ENCODE peak calls at places on chromosome 6, in five cellular contexts. P, D, V, T and K are unnamed samples.

GRCh38 chr6:131733376-131734016 is 22.7 kb upstream of the CTAGE9 start:
- DNase-seq in D (peak; percentile 21), T (no peak), P (no peak), V (peak; percentile 46), K (peak; percentile 79)

GRCh38 chr6:32941412-32941784 is 570 bp upstream of the HLA-DMB start:
- DNase-seq in T (no peak), V (no peak), D (no peak), P (no peak), K (no peak)

GRCh38 chr6:52990342-52990741 is 4.7 kb downstream of the GSTA4 start:
- DNase-seq in D (no peak), V (no peak), P (no peak), T (peak; percentile 49), K (peak; percentile 22)

GRCh38 chr6:169172435-169172834 is 81.2 kb downstream of the THBS2 start:
- DNase-seq in D (peak; percentile 55), P (no peak), T (no peak), V (peak; percentile 89), K (peak; percentile 93)

GRCh38 chr6:43907789-43908472 is 137.9 kb downstream of the VEGFA start:
- DNase-seq in T (no peak), V (no peak), D (no peak), P (no peak), K (no peak)

GRCh38 chr6:168183613-168183970 is 104.6 kb upstream of the FRMD1 start:
- DNase-seq in V (no peak), T (no peak), P (no peak), D (no peak), K (no peak)

GRCh38 chr6:7241160-7241559 is 71.8 kb downstream of the SSR1 start:
- DNase-seq in D (no peak), T (no peak), V (no peak), P (no peak), K (no peak)

GRCh38 chr6:88492824-88493223 is 326.7 kb upstream of the CNR1 start:
- DNase-seq in D (no peak), P (no peak), T (no peak), V (peak; percentile 63), K (peak; percentile 77)

GRCh38 chr6:31214516-31214915 is 44.0 kb upstream of the POU5F1 start:
- DNase-seq in V (no peak), T (no peak), D (no peak), P (no peak), K (no peak)

GRCh38 chr6:158536084-158536890 is 23.6 kb upstream of the TMEM181 start:
- DNase-seq in V (peak; percentile 80), T (no peak), D (peak; percentile 55), P (no peak), K (peak; percentile 73)

GRCh38 chr6:2556761-2557160 is 194.0 kb downstream of the MYLK4 start:
- DNase-seq in D (no peak), T (no peak), P (no peak), V (peak; percentile 41), K (peak; percentile 41)

GRCh38 chr6:129844118-129844891 is 16.8 kb downstream of the TMEM244 start:
- DNase-seq in D (no peak), V (peak; percentile 54), P (peak; percentile 31), T (peak; percentile 61), K (peak; percentile 85)

GRCh38 chr6:3402310-3403243 is 54.3 kb downstream of the SLC22A23 start:
- DNase-seq in T (no peak), D (no peak), V (no peak), P (no peak), K (no peak)

GRCh38 chr6:167803816-167804215 is 22.9 kb upstream of the AFDN start:
- DNase-seq in V (no peak), D (no peak), P (no peak), T (no peak), K (no peak)

GRCh38 chr6:152941746-152942145 is 41.1 kb downstream of the FBXO5 start:
- DNase-seq in T (no peak), P (no peak), V (no peak), D (no peak), K (no peak)

GRCh38 chr6:18386302-18386976 is 711 bp upstream of the RNF144B start:
- DNase-seq in V (peak; percentile 53), T (peak; percentile 84), D (no peak), P (no peak), K (peak; percentile 23)

GRCh38 chr6:56370591-56371198 is 123.3 kb upstream of the COL21A1 start:
- DNase-seq in P (no peak), D (peak; percentile 60), T (peak; percentile 54), V (peak; percentile 99), K (peak; percentile 92)

GRCh38 chr6:14510038-14510437 is 392.5 kb downstream of the CD83 start:
- DNase-seq in D (no peak), T (no peak), P (no peak), V (no peak), K (no peak)
- TF ChIP-seq CTCF in D (no peak), T (no peak), P (peak; percentile 38), V (no peak), K (peak; percentile 17)

GRCh38 chr6:165657325-165657680 is 5.7 kb downstream of the PDE10A start:
- DNase-seq in T (no peak), D (no peak), P (no peak), V (no peak), K (no peak)
- H3K4me3 ChIP-seq in T (no peak overlapping the region), D (no peak overlapping the region), P (no peak overlapping the region), V (no peak overlapping the region), K (no peak overlapping the region)

DNA sequence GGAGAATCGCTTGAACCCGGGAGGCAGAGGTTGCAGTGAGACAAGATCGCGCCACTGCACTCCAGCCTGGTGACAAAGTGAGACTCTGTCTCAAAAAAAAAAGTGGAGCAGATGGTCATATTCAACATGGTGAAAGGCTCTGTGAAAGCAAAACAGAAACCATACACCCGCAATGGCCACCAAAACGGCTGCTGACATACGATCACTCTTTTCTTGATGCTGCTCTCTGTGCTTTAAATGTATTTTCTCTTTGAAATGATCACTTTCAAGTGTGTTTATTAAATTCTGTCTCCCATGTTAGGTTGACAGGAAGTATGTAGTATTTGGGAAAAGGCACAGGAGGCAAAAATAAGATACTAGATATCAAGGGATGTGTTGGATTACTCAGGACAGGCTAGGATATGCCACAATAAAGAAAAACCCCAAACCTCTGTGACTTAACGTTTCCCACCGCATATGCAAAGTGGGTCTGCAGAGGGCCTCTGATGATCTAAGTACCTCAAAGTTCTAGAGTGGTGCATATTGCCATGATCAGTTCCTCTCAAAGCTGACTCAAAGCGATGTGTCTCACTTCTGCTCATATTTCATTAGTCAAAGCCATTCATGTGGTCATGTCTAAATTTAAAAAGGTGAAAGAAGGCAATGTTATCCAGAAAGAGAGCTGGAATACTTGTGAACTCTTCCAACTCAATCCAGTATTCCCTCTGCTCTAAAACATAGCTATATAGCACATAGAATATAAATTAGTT is 155.1 kb upstream of the SOX4 start:
- DNase-seq in D (no peak), P (no peak), V (no peak), T (no peak), K (no peak)
- TF ChIP-seq CTCF in D (no peak), P (no peak), V (no peak), T (no peak), K (no peak)

DNA sequence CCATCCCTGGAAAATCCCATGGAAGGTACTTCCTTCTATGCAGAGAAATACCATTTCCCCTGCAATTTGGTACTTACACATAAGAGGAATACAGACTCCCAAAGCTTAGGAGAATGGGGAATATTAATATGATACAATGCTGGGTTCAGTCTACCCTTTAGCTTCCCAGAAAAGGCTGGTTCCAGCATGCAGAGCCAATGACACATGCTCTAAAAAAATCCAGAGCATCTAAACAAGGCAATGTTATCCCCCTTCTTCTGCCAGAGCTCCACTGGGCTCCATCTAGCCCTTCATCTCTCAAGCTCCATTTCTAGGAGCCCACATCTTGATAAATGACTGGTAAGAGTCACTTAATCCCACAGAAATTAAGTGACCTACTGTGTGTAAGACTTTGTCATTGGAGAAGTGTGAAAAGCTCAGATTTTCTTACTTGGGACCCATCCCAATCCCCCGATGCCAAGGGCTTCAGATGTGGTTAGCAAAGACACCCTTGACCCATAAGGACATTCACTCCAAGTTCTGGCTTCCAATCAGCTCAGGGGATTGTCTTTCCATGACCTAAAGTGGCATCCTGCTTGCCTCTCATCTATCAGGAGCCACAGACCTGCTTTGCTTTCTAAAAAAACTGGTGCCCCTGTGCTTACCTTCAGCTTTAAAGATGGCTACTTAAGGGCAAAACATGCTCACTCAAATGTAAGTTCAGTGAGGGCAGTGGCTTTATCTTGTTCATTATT is 137.5 kb downstream of the UNC5CL start:
- DNase-seq in D (no peak), V (no peak), P (no peak), T (no peak), K (no peak)
- H3K4me3 ChIP-seq in D (no peak overlapping the region), V (no peak overlapping the region), P (no peak overlapping the region), T (no peak overlapping the region), K (no peak overlapping the region)

DNA sequence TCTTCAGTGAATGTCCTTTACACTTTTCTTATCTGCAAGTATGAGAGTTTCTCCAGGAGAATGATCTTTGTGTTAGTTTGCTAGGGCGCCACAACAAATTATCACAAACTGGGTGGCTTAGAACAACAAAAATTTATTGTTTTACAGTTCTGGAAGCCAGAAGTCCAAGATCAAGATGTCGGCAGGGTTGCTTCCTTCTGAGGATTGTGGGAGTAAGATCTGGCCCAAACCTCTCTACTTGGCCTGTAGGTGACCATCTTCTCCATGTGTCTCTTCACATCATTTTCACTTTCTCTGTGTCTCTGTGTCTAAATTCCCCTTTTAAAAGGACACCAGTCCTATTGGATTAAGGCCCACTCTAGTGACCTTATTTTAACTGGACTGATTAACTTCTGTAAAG is 103.0 kb downstream of the ADTRP start:
- DNase-seq in V (peak; percentile 45), T (no peak), P (no peak), D (no peak), K (peak; percentile 81)
- TF ChIP-seq CTCF in V (peak; percentile 40), T (peak; percentile 48), P (no peak), D (no peak), K (peak; percentile 80)

DNA sequence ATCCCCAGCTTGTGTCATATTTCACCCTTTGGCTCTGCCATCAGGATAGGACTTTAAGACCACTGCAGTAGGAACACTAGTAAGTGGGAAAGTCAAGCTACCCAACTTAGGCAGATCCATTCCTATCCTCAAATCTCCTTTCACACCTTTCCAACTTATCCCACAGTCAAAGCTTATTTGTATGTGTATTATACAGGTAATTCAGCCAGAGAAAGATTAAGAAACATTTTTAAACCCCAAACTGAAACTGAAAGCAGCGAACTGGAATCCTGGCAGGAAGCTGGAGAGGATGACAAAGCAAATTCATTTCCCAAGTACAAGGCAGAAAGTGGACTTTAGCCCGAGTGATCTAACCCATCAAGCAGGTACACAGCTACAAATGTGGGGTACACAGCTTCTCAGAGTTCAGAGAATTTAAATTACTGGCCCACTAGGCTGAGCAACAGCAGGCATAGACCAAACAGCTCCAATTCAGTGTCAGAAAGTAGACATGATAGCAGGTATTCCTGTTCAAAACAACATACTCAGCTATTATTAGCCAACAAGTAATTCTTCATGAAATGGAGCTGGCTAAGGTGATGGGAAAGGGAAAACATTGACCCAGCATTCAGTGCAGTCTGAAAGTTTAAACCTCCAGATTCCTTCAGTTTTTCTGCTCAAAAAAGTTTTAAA is 39.1 kb downstream of the ILRUN start:
- DNase-seq in T (peak; percentile 78), D (peak; percentile 49), V (peak; percentile 85), P (no peak), K (peak; percentile 88)
- H3K4me3 ChIP-seq in T (peak overlapping the region; percentile 54), D (peak overlapping the region; percentile 27), V (peak overlapping the region; percentile 64), P (no peak overlapping the region), K (peak overlapping the region; percentile 51)